ENCODE peak calls at places on chromosomes 2 and 18, in eight cellular contexts. E is Ammon's horn, V is left kidney, J is ovary, X is Kasumi-1, B is WERI-Rb-1, I is NCI-H1105, L is NCI-H1092. D is an unnamed sample.

GRCh38 chr2:71892896-71893295 is 254.8 kb downstream of the CYP26B1 start:
- DNase-seq in E (no peak), V (no peak), J (no peak), X (no peak), B (no peak), I (no peak), L (no peak), D (no peak)

GRCh38 chr2:196266855-196267254 is 95.5 kb upstream of the STK17B start:
- DNase-seq in E (no peak), V (no peak), J (no peak), X (peak; percentile 19), B (no peak), I (no peak), L (no peak), D (no peak)

GRCh38 chr2:190443055-190443454 is 34.9 kb downstream of the MFSD6 start:
- DNase-seq in E (no peak), V (no peak), J (no peak), X (no peak), B (no peak), I (no peak), L (no peak), D (no peak)

GRCh38 chr2:43218550-43219382 is 7.6 kb downstream of the ZFP36L2 start:
- DNase-seq in E (peak; percentile 35), V (no peak), J (peak; percentile 55), X (peak; percentile 53), B (no peak), I (no peak), L (no peak), D (peak; percentile 83)

GRCh38 chr18:62460851-62461300 is 61.9 kb upstream of the ZCCHC2 start:
- DNase-seq in E (no peak), V (no peak), J (no peak), X (no peak), B (no peak), I (no peak), L (no peak), D (no peak)

GRCh38 chr2:181658444-181658843 is 1.5 kb upstream of the CERKL start:
- DNase-seq in E (no peak), V (no peak), J (no peak), X (no peak), B (peak; percentile 75), I (peak; percentile 67), L (peak; percentile 39), D (no peak)

GRCh38 chr2:134019871-134020270 is 234.0 kb upstream of the MGAT5 start:
- DNase-seq in E (no peak), V (no peak), J (no peak), X (no peak), B (no peak), I (no peak), L (no peak), D (no peak)

GRCh38 chr2:16852651-16853050 is 187.0 kb upstream of the CYRIA start:
- DNase-seq in E (no peak), V (no peak), J (no peak), X (no peak), B (no peak), I (no peak), L (no peak), D (no peak)

GRCh38 chr2:25373269-25373981 is 31.7 kb upstream of the DNMT3A start:
- DNase-seq in E (no peak), V (no peak), J (no peak), X (no peak), B (peak; percentile 12), I (peak; percentile 91), L (peak; percentile 78), D (no peak)

GRCh38 chr2:72533767-72534166 is 292.1 kb downstream of the EXOC6B start:
- DNase-seq in E (no peak), V (no peak), J (no peak), X (no peak), B (no peak), I (no peak), L (no peak), D (no peak)

GRCh38 chr18:29157057-29157780 is 980.3 kb upstream of the CDH2 start:
- DNase-seq in E (no peak), V (no peak), J (no peak), X (no peak), B (no peak), I (no peak), L (no peak), D (no peak)

GRCh38 chr18:5158171-5158570 is 38.9 kb downstream of the AKAIN1 start:
- DNase-seq in E (no peak), V (no peak), J (no peak), X (no peak), B (no peak), I (no peak), L (no peak), D (no peak)